ENCODE peak calls at places on chromosomes 4 and X, in eight cellular contexts. B is heart right ventricle; S is astrocyte; V is progenitor cell of endocrine pancreas; N is tibial artery; O is CD8-positive, alpha-beta T cell; T is uterus; U is HFF-Myc. L is an unnamed sample.
A peak's percentile ranks its signal among the peaks of the same experiment; 100 is the strongest.

GRCh38 chr4:184536881-184537248 is 62.5 kb upstream of the IRF2 start:
- DNase-seq in B (no peak), S (no peak), V (no peak), N (no peak), O (no peak), T (no peak), U (no peak), L (no peak)

GRCh38 chr4:6795821-6796220 is 13.3 kb downstream of the KIAA0232 start:
- DNase-seq in B (no peak), S (no peak), V (no peak), N (no peak), O (no peak), T (no peak), U (no peak), L (no peak)

GRCh38 chr4:8282742-8283141 is 13.2 kb downstream of the HTRA3 start:
- DNase-seq in B (peak; percentile 6), S (no peak), V (no peak), N (no peak), O (no peak), T (no peak), U (no peak), L (no peak)

GRCh38 chr4:55635760-55636621 is at the start of gene NMU:
- DNase-seq in B (peak; percentile 34), S (no peak), V (peak; percentile 42), N (peak; percentile 63), O (no peak), T (no peak), U (no peak), L (no peak)

GRCh38 chrX:96985046-96985445 is 101.3 kb downstream of the RPA4 start:
- DNase-seq in B (no peak), S (no peak), V (no peak), N (no peak), O (no peak), T (no peak), U (no peak), L (no peak)

GRCh38 chrX:68415289-68415688 is 18.0 kb downstream of the OPHN1 start:
- DNase-seq in B (peak; percentile 28), S (peak; percentile 79), V (no peak), N (no peak), O (no peak), T (no peak), U (no peak), L (no peak)

GRCh38 chrX:23919706-23920320 is 12.0 kb downstream of the CXorf58 start:
- DNase-seq in B (no peak), S (no peak), V (no peak), N (no peak), O (no peak), T (no peak), U (no peak), L (no peak)

GRCh38 chr4:38356686-38357085 is 307.3 kb upstream of the KLF3 start:
- DNase-seq in B (no peak), S (no peak), V (no peak), N (no peak), O (no peak), T (no peak), U (no peak), L (no peak)

GRCh38 chr4:185296665-185297460 is 87.5 kb downstream of the SNX25 start:
- DNase-seq in B (no peak), S (no peak), V (no peak), N (no peak), O (no peak), T (no peak), U (no peak), L (no peak)

GRCh38 chr4:57018930-57019329 is 40.2 kb downstream of the POLR2B start:
- DNase-seq in B (no peak), S (no peak), V (no peak), N (no peak), O (no peak), T (no peak), U (no peak), L (no peak)
- TF ChIP-seq CTCF in B (peak; percentile 36), S (peak; percentile 12), V (no peak), N (peak; percentile 8), O (no peak), T (no peak), U (no peak), L (peak; percentile 48)

DNA sequence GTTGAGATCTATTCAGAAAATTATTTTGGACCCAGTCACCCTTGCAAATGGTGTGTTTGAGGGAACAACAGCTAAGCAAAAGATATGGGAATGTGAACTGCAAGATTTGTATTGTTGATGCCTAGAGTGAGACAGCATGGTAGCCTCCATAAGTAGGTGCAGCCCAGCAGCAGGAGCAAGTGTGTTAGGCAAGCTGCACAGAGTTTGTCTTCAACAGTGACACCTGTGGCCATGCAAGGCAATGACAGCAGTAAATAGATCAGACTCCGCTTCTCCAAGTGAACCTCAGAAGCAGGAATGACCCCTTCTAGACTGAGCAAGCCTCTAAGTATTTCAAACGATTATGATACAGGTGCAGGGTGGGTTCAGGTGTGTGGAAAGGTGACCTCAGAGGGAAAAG is 133.4 kb upstream of the MSX1 start:
- DNase-seq in B (no peak), S (no peak), V (no peak), N (no peak), O (no peak), T (no peak), U (no peak), L (no peak)
- TF ChIP-seq CTCF in B (no peak), S (peak; percentile 30), V (peak; percentile 31), N (no peak), O (no peak), T (no peak), U (peak; percentile 38), L (peak; percentile 22)

GRCh38 chrX:40543661-40544328 is 37.0 kb upstream of the ATP6AP2 start:
- DNase-seq in B (no peak), S (peak; percentile 39), V (no peak), N (no peak), O (no peak), T (peak; percentile 33), U (peak; percentile 21), L (no peak)

GRCh38 chrX:40542972-40543371 is 37.8 kb upstream of the ATP6AP2 start:
- DNase-seq in B (no peak), S (no peak), V (no peak), N (no peak), O (no peak), T (no peak), U (no peak), L (no peak)

GRCh38 chrX:40539214-40540142 is 41.3 kb upstream of the ATP6AP2 start:
- DNase-seq in B (peak; percentile 19), S (peak; percentile 42), V (no peak), N (peak; percentile 72), O (peak; percentile 59), T (peak; percentile 66), U (no peak), L (no peak)

GRCh38 chrX:40544343-40545250 is 36.2 kb upstream of the ATP6AP2 start:
- DNase-seq in B (no peak), S (no peak), V (no peak), N (no peak), O (no peak), T (no peak), U (no peak), L (no peak)

GRCh38 chrX:40542208-40542607 is 38.6 kb upstream of the ATP6AP2 start:
- DNase-seq in B (no peak), S (no peak), V (no peak), N (no peak), O (no peak), T (no peak), U (no peak), L (no peak)
- TF ChIP-seq CTCF in B (no peak), S (no peak), V (no peak), N (no peak), O (no peak), T (no peak), U (no peak), L (no peak)

DNA sequence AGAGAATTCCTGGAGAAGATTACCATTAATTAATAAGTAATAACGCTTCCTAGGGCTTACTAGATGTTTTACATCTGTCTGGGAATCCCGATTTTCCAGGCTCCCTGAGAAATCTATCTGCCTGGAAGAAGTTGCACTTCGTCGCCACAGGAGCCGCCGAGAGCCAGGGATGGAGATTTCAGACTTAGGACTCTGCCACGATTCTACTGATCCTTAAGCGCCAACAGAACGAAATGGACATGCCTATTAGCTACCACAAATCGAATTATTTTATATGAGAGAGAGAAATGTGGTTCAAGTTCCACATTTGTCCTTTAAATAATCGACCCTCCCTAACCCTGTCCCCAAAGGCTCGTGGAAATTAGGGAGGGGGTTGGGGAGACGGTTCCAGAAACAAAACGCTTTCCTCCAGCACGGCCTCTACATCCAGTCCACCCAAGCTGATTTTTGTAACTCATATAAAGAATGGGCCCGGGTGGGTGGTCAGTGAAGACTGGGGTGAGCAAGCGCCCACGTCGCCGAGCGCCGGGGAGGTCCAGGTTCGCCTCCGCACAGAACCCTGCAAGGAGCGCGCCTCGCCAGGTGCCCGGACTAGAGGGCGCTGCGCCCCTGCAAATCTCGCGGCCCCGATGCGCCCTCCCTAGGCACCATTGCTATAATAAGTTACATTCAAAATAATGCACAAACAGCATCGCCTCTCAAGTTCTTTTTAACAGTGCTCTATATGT is 1.9 kb upstream of the FAT1 start:
- DNase-seq in B (peak; percentile 78), S (peak; percentile 80), V (peak; percentile 58), N (peak; percentile 90), O (no peak), T (peak; percentile 70), U (no peak), L (peak; percentile 94)
- TF ChIP-seq CTCF in B (peak; percentile 77), S (peak; percentile 55), V (peak; percentile 80), N (peak; percentile 63), O (no peak), T (peak; percentile 76), U (peak; percentile 86), L (peak; percentile 89)

GRCh38 chrX:48458711-48459110 is 11.3 kb downstream of the SLC38A5 start:
- DNase-seq in B (peak; percentile 45), S (no peak), V (no peak), N (no peak), O (no peak), T (no peak), U (no peak), L (no peak)

GRCh38 chrX:48460606-48461005 is 9.5 kb downstream of the SLC38A5 start:
- DNase-seq in B (no peak), S (no peak), V (no peak), N (no peak), O (no peak), T (no peak), U (no peak), L (no peak)

GRCh38 chrX:48460031-48460430 is 10.0 kb downstream of the SLC38A5 start:
- DNase-seq in B (no peak), S (no peak), V (no peak), N (no peak), O (no peak), T (no peak), U (no peak), L (no peak)

GRCh38 chrX:48459483-48459882 is 10.6 kb downstream of the SLC38A5 start:
- DNase-seq in B (no peak), S (no peak), V (no peak), N (no peak), O (no peak), T (no peak), U (no peak), L (no peak)

GRCh38 chrX:48456628-48457027 is 13.4 kb downstream of the SLC38A5 start:
- DNase-seq in B (no peak), S (no peak), V (no peak), N (no peak), O (no peak), T (no peak), U (no peak), L (no peak)
- TF ChIP-seq CTCF in B (no peak), S (no peak), V (no peak), N (no peak), O (no peak), T (no peak), U (no peak), L (no peak)

L was measured in osteocyte.